ENCODE peak calls at places on chromosomes 7 and 10, in four cellular contexts. B is neural progenitor cell, M is heart left ventricle, U is ascending aorta. G is an unnamed sample.

GRCh38 chr7:132225216-132226030 is 350.8 kb downstream of the PLXNA4 start:
- DNase-seq in B (no peak), M (no peak), U (no peak), G (peak; percentile 80)

GRCh38 chr10:93461124-93461806 is 20.9 kb downstream of the MYOF start:
- DNase-seq in B (no peak), M (no peak), U (no peak), G (no peak)

GRCh38 chr7:98054585-98054984 is 52.1 kb upstream of the LMTK2 start:
- DNase-seq in B (no peak), M (no peak), U (no peak), G (no peak)

GRCh38 chr7:1885465-1886226 is 215.6 kb downstream of the ELFN1 start:
- DNase-seq in B (no peak), M (no peak), U (no peak), G (no peak)

GRCh38 chr10:31602541-31603244 is 283.7 kb downstream of the ZEB1 start:
- DNase-seq in B (peak; percentile 83), M (peak; percentile 86), U (peak; percentile 94), G (no peak)

GRCh38 chr7:87354749-87355148 is 9.3 kb downstream of the CROT start:
- DNase-seq in B (peak; percentile 36), M (no peak), U (no peak), G (no peak)

GRCh38 chr7:120591-120991 is 71.8 kb upstream of the FAM20C start:
- DNase-seq in B (peak; percentile 30), M (peak; percentile 6), U (no peak), G (no peak)

GRCh38 chr7:120363414-120363813 is 90.4 kb downstream of the KCND2 start:
- DNase-seq in B (no peak), M (no peak), U (no peak), G (no peak)

GRCh38 chr7:56479136-56479535 is 362.9 kb upstream of the NUPR2 start:
- DNase-seq in B (no peak), M (no peak), U (no peak), G (no peak)

GRCh38 chr10:88624840-88625239 is 38.3 kb downstream of the LIPJ start:
- DNase-seq in B (no peak), M (no peak), U (no peak), G (no peak)

GRCh38 chr10:16408379-16408778 is 28.4 kb upstream of the PTER start:
- DNase-seq in B (no peak), M (no peak), U (no peak), G (no peak)

GRCh38 chr7:50696810-50697582 is 85.7 kb downstream of the GRB10 start:
- DNase-seq in B (peak; percentile 16), M (no peak), U (no peak), G (no peak)

GRCh38 chr7:138278601-138279000 is 181.5 kb upstream of the TRIM24 start:
- DNase-seq in B (no peak), M (no peak), U (no peak), G (no peak)

GRCh38 chr10:70551491-70551890 is 51.0 kb downstream of the PRF1 start:
- DNase-seq in B (no peak), M (no peak), U (no peak), G (no peak)

GRCh38 chr10:52172581-52172980 is 141.5 kb upstream of the DKK1 start:
- DNase-seq in B (peak; percentile 17), M (no peak), U (no peak), G (no peak)

GRCh38 chr10:2456834-2457233 is 610.5 kb upstream of the PFKP start:
- DNase-seq in B (no peak), M (no peak), U (no peak), G (no peak)

GRCh38 chr10:6603142-6604125 is 23.4 kb upstream of the PRKCQ start:
- DNase-seq in B (no peak), M (no peak), U (no peak), G (no peak)

GRCh38 chr7:87599336-87599735 is 1.3 kb downstream of the ABCB1 start:
- DNase-seq in B (no peak), M (no peak), U (no peak), G (peak; percentile 56)

GRCh38 chr7:55432937-55433784 is 68.0 kb downstream of the LANCL2 start:
- DNase-seq in B (peak; percentile 57), M (no peak), U (no peak), G (no peak)

GRCh38 chr7:47254081-47255006 is 327.6 kb downstream of the TNS3 start:
- DNase-seq in B (peak; percentile 92), M (peak; percentile 82), U (peak; percentile 87), G (peak; percentile 85)

GRCh38 chr10:55019461-55019860 is 218.4 kb upstream of the PCDH15 start:
- DNase-seq in B (no peak), M (no peak), U (no peak), G (no peak)

GRCh38 chr10:86103391-86104101 is 263.0 kb downstream of the GRID1 start:
- DNase-seq in B (no peak), M (no peak), U (no peak), G (no peak)

GRCh38 chr10:132412316-132413192 is 15.6 kb downstream of the PWWP2B start:
- DNase-seq in B (no peak), M (no peak), U (no peak), G (no peak)

GRCh38 chr10:132410779-132411532 is 14.0 kb downstream of the PWWP2B start:
- DNase-seq in B (no peak), M (no peak), U (no peak), G (no peak)

GRCh38 chr10:132413226-132414205 is 16.5 kb downstream of the PWWP2B start:
- DNase-seq in B (no peak), M (no peak), U (no peak), G (no peak)

GRCh38 chr10:132410056-132410778 is 13.2 kb downstream of the PWWP2B start:
- DNase-seq in B (no peak), M (no peak), U (no peak), G (no peak)

GRCh38 chr10:132411561-132412253 is 14.7 kb downstream of the PWWP2B start:
- DNase-seq in B (no peak), M (no peak), U (no peak), G (no peak)
- H3K4me1 ChIP-seq in B (peaks cover 29% of the 10 kb centered on the region), M (peaks cover 21% of the 10 kb centered on the region), U (peaks cover 10% of the 10 kb centered on the region), G (no peaks in the 10 kb centered on the region)

GRCh38 chr10:27235706-27236105 is 4.9 kb downstream of the ACBD5 start:
- DNase-seq in B (no peak), M (no peak), U (no peak), G (peak; percentile 74)
- H3K4me1 ChIP-seq in B (no peaks in the 10 kb centered on the region), M (peaks cover 15% of the 10 kb centered on the region), U (peaks cover 9% of the 10 kb centered on the region), G (peaks cover 17% of the 10 kb centered on the region)

DNA sequence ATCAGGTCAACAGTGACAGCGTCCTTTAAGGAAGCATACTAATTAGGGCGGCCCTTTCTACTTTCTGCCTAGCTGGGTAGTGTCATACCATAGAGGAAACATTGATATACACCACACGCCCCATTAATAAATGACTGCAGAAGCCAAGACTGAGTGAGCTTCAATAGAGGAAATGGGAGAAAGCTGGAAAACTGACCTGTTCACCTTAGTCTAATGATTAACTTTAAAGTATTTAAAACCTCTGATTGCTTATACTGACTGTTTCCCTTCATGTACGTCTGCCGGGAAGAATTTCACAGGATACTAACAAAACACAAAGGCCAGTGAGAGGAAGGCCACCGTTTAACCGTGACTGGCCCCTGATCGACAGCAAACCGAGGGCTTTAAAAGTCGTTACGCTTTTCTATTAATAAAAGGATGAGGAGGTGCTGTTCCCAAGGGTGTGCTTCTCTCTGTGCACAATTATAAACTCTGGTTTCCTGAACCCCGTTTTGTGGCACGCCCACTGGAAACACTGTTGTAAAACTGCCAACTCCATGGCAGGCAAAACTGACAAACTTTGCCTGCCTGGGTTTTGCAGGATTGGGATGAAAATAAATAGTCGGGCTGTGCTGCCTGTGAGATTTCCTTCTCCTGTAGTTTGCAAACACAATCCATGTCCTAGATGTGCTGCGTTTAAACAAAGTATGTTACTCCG is 137.6 kb downstream of the NRP1 start:
- DNase-seq in B (no peak), M (peak; percentile 50), U (no peak), G (peak; percentile 27)
- H3K4me1 ChIP-seq in B (peaks cover 9% of the 10 kb centered on the region), M (peaks cover 40% of the 10 kb centered on the region), U (peaks cover 9% of the 10 kb centered on the region), G (no peaks in the 10 kb centered on the region)

GRCh38 chr7:42207420-42207819 is 29.6 kb downstream of the GLI3 start:
- DNase-seq in B (no peak), M (no peak), U (no peak), G (no peak)
- H3K4me1 ChIP-seq in B (peaks cover 26% of the 10 kb centered on the region), M (no peaks in the 10 kb centered on the region), U (no peaks in the 10 kb centered on the region), G (no peaks in the 10 kb centered on the region)

GRCh38 chr7:45107356-45107755 is 4.1 kb downstream of the TBRG4 start:
- DNase-seq in B (no peak), M (no peak), U (no peak), G (no peak)

GRCh38 chr7:45111298-45112223 is at the start of gene TBRG4:
- DNase-seq in B (peak; percentile 98), M (peak; percentile 93), U (peak; percentile 96), G (peak; percentile 96)

GRCh38 chr7:45106820-45107219 is 4.7 kb downstream of the TBRG4 start:
- DNase-seq in B (no peak), M (no peak), U (no peak), G (no peak)

GRCh38 chr7:45105588-45106188 is 5.8 kb downstream of the TBRG4 start:
- DNase-seq in B (no peak), M (no peak), U (no peak), G (no peak)

DNA sequence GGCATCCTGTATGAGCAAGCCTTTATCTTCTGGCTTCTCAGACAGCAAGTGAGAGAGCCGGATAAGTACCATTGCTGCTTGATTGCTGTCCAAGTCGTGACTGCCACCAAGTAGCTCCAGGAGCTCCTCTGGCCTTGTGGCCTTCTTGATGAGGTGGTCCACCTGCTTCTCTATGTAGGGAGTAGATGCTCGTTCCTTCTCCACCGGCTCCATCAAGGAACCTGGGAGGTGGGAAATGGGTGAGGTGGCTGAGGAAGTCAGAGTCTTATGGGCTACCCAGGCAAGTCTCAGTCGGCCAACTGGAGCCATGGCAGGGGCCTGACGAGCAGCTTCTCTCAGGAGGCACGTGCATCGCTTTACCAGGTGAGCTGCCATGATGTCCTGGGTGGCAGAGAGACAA is 2.6 kb downstream of the TBRG4 start:
- DNase-seq in B (no peak), M (no peak), U (no peak), G (no peak)
- H3K4me1 ChIP-seq in B (peaks cover 5% of the 10 kb centered on the region), M (peaks cover 24% of the 10 kb centered on the region), U (peaks cover 15% of the 10 kb centered on the region), G (peaks cover 8% of the 10 kb centered on the region)

DNA sequence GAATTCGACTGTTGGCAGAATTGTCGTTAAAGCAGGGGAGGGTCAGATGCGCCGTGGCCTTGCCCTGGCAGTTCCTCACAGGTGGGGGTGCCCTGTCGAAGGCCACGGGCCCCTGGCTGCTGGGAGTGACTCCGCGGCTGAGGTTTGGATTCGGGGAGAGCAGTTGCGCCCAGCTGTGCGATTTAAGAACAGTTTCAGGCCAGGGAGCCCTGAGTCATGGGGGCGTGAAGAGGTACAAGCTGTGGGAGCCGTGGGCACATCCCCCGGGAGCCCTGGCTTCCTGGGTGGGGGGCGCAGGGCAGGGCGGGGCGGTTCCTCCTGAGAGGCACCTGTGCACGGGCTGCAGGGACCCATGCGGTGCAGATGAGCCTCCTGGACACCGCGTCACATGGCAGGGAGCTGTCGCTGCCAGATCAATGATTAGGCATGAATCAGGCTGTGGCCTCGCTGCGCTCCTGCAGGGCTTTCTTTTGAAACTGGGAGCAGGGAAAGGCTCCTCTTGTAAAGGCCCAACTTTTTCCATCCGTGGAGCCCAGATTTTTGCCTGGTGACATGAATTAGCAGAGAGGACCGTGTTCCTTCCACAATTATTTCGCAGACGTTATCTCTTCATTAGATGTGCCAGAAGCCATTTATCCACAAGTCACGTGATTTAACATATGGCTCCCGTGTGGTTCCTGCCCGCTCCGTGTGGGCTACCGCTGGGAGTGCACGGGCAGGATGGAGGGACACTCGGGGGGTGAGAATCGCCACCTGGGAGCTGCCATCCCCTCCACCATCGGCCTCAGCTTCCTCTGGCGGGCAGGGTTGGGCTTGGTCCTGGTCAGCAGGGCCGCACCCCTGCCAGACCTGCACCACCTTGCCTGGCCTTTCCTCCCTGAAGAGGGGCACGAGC is 918 bp downstream of the PWWP2B start:
- DNase-seq in B (peak; percentile 58), M (no peak), U (no peak), G (peak; percentile 79)
- H3K4me1 ChIP-seq in B (peaks cover 14% of the 10 kb centered on the region), M (peaks cover 31% of the 10 kb centered on the region), U (peaks cover 26% of the 10 kb centered on the region), G (no peaks in the 10 kb centered on the region)